ENCODE peak calls at places on chromosomes 5 and 9, in seven cellular contexts. T is K562, Y is endothelial cell, O is non-pigmented ciliary epithelial cell, P is NB4, U is NCI-H1092 treated with DMSO at 0.1 percent for 48 hours, A is uterus. K is an unnamed sample.

GRCh38 chr9:98057095-98057799 is 715 bp downstream of the NANS start:
- DNase-seq in T (peak), P (peak), O (no peak), A (no peak), Y (no peak), U (no peak), K (peak)

GRCh38 chr9:23380821-23381220 is 445.2 kb downstream of the ELAVL2 start:
- DNase-seq in U (no peak), T (no peak), A (no peak), P (no peak), Y (no peak), O (no peak), K (no peak)

GRCh38 chr5:180626661-180627385 is 22.6 kb downstream of the FLT4 start:
- DNase-seq in T (no peak), P (no peak), A (no peak), U (no peak), O (no peak), Y (no peak), K (no peak)

GRCh38 chr5:176491056-176491646 is 43.0 kb downstream of the FAF2 start:
- DNase-seq in P (no peak), A (no peak), Y (no peak), T (no peak), U (no peak), O (no peak), K (no peak)

GRCh38 chr5:167716376-167716775 is 575.1 kb upstream of the WWC1 start:
- DNase-seq in O (no peak), U (no peak), T (no peak), P (no peak), Y (no peak), A (no peak), K (no peak)

GRCh38 chr9:90936380-90936779 is 134.8 kb downstream of the SYK start:
- DNase-seq in O (no peak), P (no peak), A (no peak), Y (no peak), T (no peak), U (no peak), K (no peak)

GRCh38 chr5:173472784-173473278 is 143.6 kb downstream of the BOD1 start:
- DNase-seq in A (no peak), Y (no peak), O (no peak), U (no peak), T (no peak), P (no peak), K (no peak)

GRCh38 chr5:112174959-112175594 is 244.0 kb downstream of the EPB41L4A start:
- DNase-seq in A (peak), P (peak), Y (peak), T (peak), U (peak), O (no peak), K (peak)

GRCh38 chr5:1295650-1296037 is 776 bp upstream of the TERT start:
- DNase-seq in Y (no peak), O (no peak), U (no peak), A (no peak), P (no peak), T (no peak), K (no peak)

GRCh38 chr9:131590449-131590848 is 45.1 kb downstream of the PRRT1B start:
- DNase-seq in Y (no peak), P (peak), O (no peak), T (no peak), U (no peak), A (peak), K (no peak)

GRCh38 chr9:3848445-3849114 is 322.8 kb upstream of the RFX3 start:
- DNase-seq in O (no peak), Y (peak), T (peak), P (peak), A (no peak), U (no peak), K (peak)

GRCh38 chr9:22514866-22515265 is 68.2 kb downstream of the DMRTA1 start:
- DNase-seq in U (no peak), A (no peak), Y (no peak), T (no peak), O (no peak), P (no peak), K (no peak)

GRCh38 chr5:167754501-167754941 is 536.9 kb upstream of the WWC1 start:
- DNase-seq in T (no peak), P (no peak), U (no peak), O (peak), A (no peak), Y (no peak), K (no peak)

GRCh38 chr9:21465859-21466518 is 16.1 kb downstream of the IFNE start:
- DNase-seq in U (peak), T (no peak), Y (peak), A (no peak), P (peak), O (peak), K (peak)

GRCh38 chr5:107997338-107997979 is 326.7 kb upstream of the EFNA5 start:
- DNase-seq in U (no peak), Y (no peak), O (peak), A (no peak), P (no peak), T (no peak), K (no peak)

GRCh38 chr9:106333487-106333886 is 529.5 kb upstream of the ZNF462 start:
- DNase-seq in P (no peak), O (no peak), T (no peak), A (no peak), U (peak), Y (no peak), K (no peak)

GRCh38 chr5:89374818-89375521 is 492.0 kb upstream of the MEF2C start:
- DNase-seq in P (no peak), U (peak), T (no peak), Y (no peak), A (no peak), O (no peak), K (no peak)

GRCh38 chr9:129751841-129752801 is 721 bp downstream of the PTGES start:
- DNase-seq in T (no peak), A (no peak), O (no peak), P (no peak), Y (no peak), U (peak), K (no peak)

GRCh38 chr9:6873862-6874261 is 116.1 kb downstream of the KDM4C start:
- DNase-seq in T (no peak), Y (no peak), P (no peak), A (no peak), U (no peak), O (no peak), K (no peak)

GRCh38 chr5:34625246-34625645 is 30.9 kb upstream of the RAI14 start:
- DNase-seq in U (no peak), P (no peak), Y (no peak), O (no peak), A (no peak), T (no peak), K (no peak)

GRCh38 chr5:133427121-133427777 is 185.1 kb downstream of the FSTL4 start:
- DNase-seq in T (peak), A (no peak), O (no peak), P (no peak), U (no peak), Y (no peak), K (no peak)

GRCh38 chr9:16281707-16282106 is 588.8 kb downstream of the BNC2 start:
- DNase-seq in P (no peak), U (no peak), Y (no peak), A (no peak), T (no peak), O (no peak), K (no peak)